ENCODE peak calls at places on chromosomes 13 and 19, in five cellular contexts. One of them, this sample, is unnamed.

GRCh38 chr13:73918691-73919090 is 215.5 kb downstream of the KLF12 start:
- DNase-seq in mesendoderm: no peak
- DNase-seq in NCI-H2081: no peak
- DNase-seq in stimulated activated CD4-positive, alpha-beta T cell treated with anti-CD3 and anti-CD28 coated beads, Interleukin-4, amount 100 ng/mL, for 24 hours: no peak
- DNase-seq in left colon: no peak
- DNase-seq in this sample: no peak

GRCh38 chr19:39182174-39182505 is 14.6 kb upstream of the NCCRP1 start:
- DNase-seq in stimulated activated CD4-positive, alpha-beta T cell treated with anti-CD3 and anti-CD28 coated beads, Interleukin-4, amount 100 ng/mL, for 24 hours: no peak
- DNase-seq in mesendoderm: no peak
- DNase-seq in NCI-H2081: no peak
- DNase-seq in left colon: no peak
- DNase-seq in this sample: no peak

GRCh38 chr19:49216076-49216475 is 58.5 kb downstream of the TRPM4 start:
- DNase-seq in NCI-H2081: no peak
- DNase-seq in stimulated activated CD4-positive, alpha-beta T cell treated with anti-CD3 and anti-CD28 coated beads, Interleukin-4, amount 100 ng/mL, for 24 hours: no peak
- DNase-seq in left colon: no peak
- DNase-seq in mesendoderm: peak
- DNase-seq in this sample: no peak

GRCh38 chr19:53157601-53158000 is 1.3 kb downstream of the ZNF347 start:
- DNase-seq in stimulated activated CD4-positive, alpha-beta T cell treated with anti-CD3 and anti-CD28 coated beads, Interleukin-4, amount 100 ng/mL, for 24 hours: no peak
- DNase-seq in left colon: no peak
- DNase-seq in NCI-H2081: no peak
- DNase-seq in mesendoderm: peak
- DNase-seq in this sample: peak

GRCh38 chr19:43809762-43810696 is 7.8 kb upstream of the LYPD5 start:
- DNase-seq in left colon: no peak
- DNase-seq in NCI-H2081: peak
- DNase-seq in mesendoderm: peak
- DNase-seq in stimulated activated CD4-positive, alpha-beta T cell treated with anti-CD3 and anti-CD28 coated beads, Interleukin-4, amount 100 ng/mL, for 24 hours: peak
- DNase-seq in this sample: peak

GRCh38 chr19:43132696-43133095 is 50.2 kb upstream of the PSG2 start:
- DNase-seq in stimulated activated CD4-positive, alpha-beta T cell treated with anti-CD3 and anti-CD28 coated beads, Interleukin-4, amount 100 ng/mL, for 24 hours: no peak
- DNase-seq in left colon: no peak
- DNase-seq in mesendoderm: no peak
- DNase-seq in NCI-H2081: no peak
- DNase-seq in this sample: no peak

GRCh38 chr19:1082165-1082927 is 12.8 kb downstream of the POLR2E start:
- DNase-seq in left colon: peak
- DNase-seq in mesendoderm: peak
- DNase-seq in NCI-H2081: peak
- DNase-seq in stimulated activated CD4-positive, alpha-beta T cell treated with anti-CD3 and anti-CD28 coated beads, Interleukin-4, amount 100 ng/mL, for 24 hours: peak
- DNase-seq in this sample: peak

GRCh38 chr19:13172335-13173128 is 22.3 kb downstream of the IER2 start:
- DNase-seq in stimulated activated CD4-positive, alpha-beta T cell treated with anti-CD3 and anti-CD28 coated beads, Interleukin-4, amount 100 ng/mL, for 24 hours: peak
- DNase-seq in mesendoderm: no peak
- DNase-seq in left colon: peak
- DNase-seq in NCI-H2081: no peak
- DNase-seq in this sample: peak

GRCh38 chr19:10644351-10645007 is 9.7 kb upstream of the ILF3 start:
- DNase-seq in mesendoderm: peak
- DNase-seq in stimulated activated CD4-positive, alpha-beta T cell treated with anti-CD3 and anti-CD28 coated beads, Interleukin-4, amount 100 ng/mL, for 24 hours: peak
- DNase-seq in left colon: peak
- DNase-seq in NCI-H2081: peak
- DNase-seq in this sample: peak

GRCh38 chr13:31905896-31906295 is 125.7 kb upstream of the FRY start:
- DNase-seq in left colon: no peak
- DNase-seq in NCI-H2081: no peak
- DNase-seq in mesendoderm: no peak
- DNase-seq in stimulated activated CD4-positive, alpha-beta T cell treated with anti-CD3 and anti-CD28 coated beads, Interleukin-4, amount 100 ng/mL, for 24 hours: no peak
- DNase-seq in this sample: no peak

GRCh38 chr19:16373539-16373938 is 48.9 kb downstream of the KLF2 start:
- DNase-seq in left colon: no peak
- DNase-seq in stimulated activated CD4-positive, alpha-beta T cell treated with anti-CD3 and anti-CD28 coated beads, Interleukin-4, amount 100 ng/mL, for 24 hours: no peak
- DNase-seq in mesendoderm: no peak
- DNase-seq in NCI-H2081: no peak
- DNase-seq in this sample: no peak

GRCh38 chr19:11195169-11195568 is 2.2 kb downstream of the KANK2 start:
- DNase-seq in NCI-H2081: peak
- DNase-seq in stimulated activated CD4-positive, alpha-beta T cell treated with anti-CD3 and anti-CD28 coated beads, Interleukin-4, amount 100 ng/mL, for 24 hours: no peak
- DNase-seq in mesendoderm: no peak
- DNase-seq in left colon: no peak
- DNase-seq in this sample: no peak

GRCh38 chr19:20154636-20155035 is 12.4 kb upstream of the ZNF486 start:
- DNase-seq in left colon: no peak
- DNase-seq in stimulated activated CD4-positive, alpha-beta T cell treated with anti-CD3 and anti-CD28 coated beads, Interleukin-4, amount 100 ng/mL, for 24 hours: no peak
- DNase-seq in NCI-H2081: no peak
- DNase-seq in mesendoderm: no peak
- DNase-seq in this sample: peak

GRCh38 chr13:78607409-78608253 is 4.3 kb upstream of the POU4F1 start:
- DNase-seq in left colon: no peak
- DNase-seq in mesendoderm: peak
- DNase-seq in stimulated activated CD4-positive, alpha-beta T cell treated with anti-CD3 and anti-CD28 coated beads, Interleukin-4, amount 100 ng/mL, for 24 hours: no peak
- DNase-seq in NCI-H2081: no peak
- DNase-seq in this sample: no peak

GRCh38 chr13:68099616-68100015 is 869.5 kb upstream of the PCDH9 start:
- DNase-seq in NCI-H2081: no peak
- DNase-seq in mesendoderm: peak
- DNase-seq in left colon: no peak
- DNase-seq in stimulated activated CD4-positive, alpha-beta T cell treated with anti-CD3 and anti-CD28 coated beads, Interleukin-4, amount 100 ng/mL, for 24 hours: no peak
- DNase-seq in this sample: no peak

GRCh38 chr19:32624410-32624809 is 43.4 kb downstream of the PDCD5 start:
- DNase-seq in NCI-H2081: no peak
- DNase-seq in mesendoderm: no peak
- DNase-seq in left colon: no peak
- DNase-seq in stimulated activated CD4-positive, alpha-beta T cell treated with anti-CD3 and anti-CD28 coated beads, Interleukin-4, amount 100 ng/mL, for 24 hours: no peak
- DNase-seq in this sample: no peak

GRCh38 chr19:8392017-8392591 is 1.9 kb downstream of the RAB11B start:
- DNase-seq in mesendoderm: no peak
- DNase-seq in stimulated activated CD4-positive, alpha-beta T cell treated with anti-CD3 and anti-CD28 coated beads, Interleukin-4, amount 100 ng/mL, for 24 hours: no peak
- DNase-seq in left colon: peak
- DNase-seq in NCI-H2081: no peak
- DNase-seq in this sample: no peak

GRCh38 chr19:42191855-42192254 is 25.6 kb downstream of the DEDD2 start:
- DNase-seq in mesendoderm: no peak
- DNase-seq in stimulated activated CD4-positive, alpha-beta T cell treated with anti-CD3 and anti-CD28 coated beads, Interleukin-4, amount 100 ng/mL, for 24 hours: peak
- DNase-seq in NCI-H2081: peak
- DNase-seq in left colon: peak
- DNase-seq in this sample: no peak

GRCh38 chr13:113990321-113990837 is 16.5 kb upstream of the C13orf46 start:
- DNase-seq in stimulated activated CD4-positive, alpha-beta T cell treated with anti-CD3 and anti-CD28 coated beads, Interleukin-4, amount 100 ng/mL, for 24 hours: no peak
- DNase-seq in NCI-H2081: no peak
- DNase-seq in mesendoderm: no peak
- DNase-seq in left colon: peak
- DNase-seq in this sample: no peak

GRCh38 chr13:57634829-57635165 is 3.3 kb downstream of the PCDH17 start:
- DNase-seq in mesendoderm: no peak
- DNase-seq in left colon: no peak
- DNase-seq in NCI-H2081: no peak
- DNase-seq in stimulated activated CD4-positive, alpha-beta T cell treated with anti-CD3 and anti-CD28 coated beads, Interleukin-4, amount 100 ng/mL, for 24 hours: no peak
- DNase-seq in this sample: no peak

This sample was measured in SK-N-DZ.